ENCODE peak calls at places on chromosome 10, in eight cellular contexts. Y, B, X, Z, L, V, F and M are unnamed samples.

GRCh38 chr10:34433241-34434076 is 381.6 kb downstream of the PARD3 start:
- DNase-seq in L (no peak), Z (peak; percentile 30), F (no peak), Y (no peak), B (no peak), X (no peak), V (no peak), M (no peak)

GRCh38 chr10:110501142-110501937 is 3.6 kb downstream of the DUSP5 start:
- DNase-seq in Z (peak; percentile 87), L (no peak), Y (peak; percentile 88), X (peak; percentile 73), F (peak; percentile 90), B (no peak), V (peak; percentile 13), M (peak; percentile 88)

GRCh38 chr10:33871557-33871956 is 537.1 kb upstream of the NRP1 start:
- DNase-seq in B (no peak), Z (no peak), L (no peak), V (no peak), Y (no peak), F (no peak), X (no peak), M (no peak)

GRCh38 chr10:99993994-99994689 is 15.6 kb downstream of the DNMBP start:
- DNase-seq in Y (peak; percentile 70), B (no peak), F (peak; percentile 81), L (no peak), Z (peak; percentile 67), V (no peak), X (peak; percentile 66), M (peak; percentile 77)

GRCh38 chr10:133466683-133467275 is 13.0 kb downstream of the SCART1 start:
- DNase-seq in F (no peak), V (no peak), X (no peak), L (no peak), B (no peak), Z (no peak), Y (no peak), M (no peak)

GRCh38 chr10:18527692-18528091 is 123.7 kb downstream of the NSUN6 start:
- DNase-seq in Y (no peak), X (no peak), L (no peak), B (no peak), V (no peak), F (no peak), Z (no peak), M (no peak)

GRCh38 chr10:132297521-132297920 is 10.2 kb downstream of the STK32C start:
- DNase-seq in F (no peak), B (no peak), X (no peak), L (peak; percentile 59), Z (no peak), V (no peak), Y (no peak), M (no peak)

GRCh38 chr10:132377326-132377725 is 19.7 kb upstream of the PWWP2B start:
- DNase-seq in L (no peak), F (no peak), Z (no peak), X (no peak), Y (no peak), B (no peak), V (no peak), M (no peak)

GRCh38 chr10:44389556-44389955 is 4.7 kb upstream of the CXCL12 start:
- DNase-seq in Z (no peak), V (no peak), X (no peak), B (no peak), Y (no peak), L (no peak), F (no peak), M (no peak)

GRCh38 chr10:87991946-87992345 is 128.5 kb downstream of the PTEN start:
- DNase-seq in V (no peak), Y (no peak), Z (peak; percentile 39), X (no peak), L (no peak), F (no peak), B (no peak), M (peak; percentile 13)

GRCh38 chr10:43420369-43421200 is 11.6 kb upstream of the HNRNPF start:
- DNase-seq in V (peak; percentile 45), Y (peak; percentile 90), B (peak; percentile 57), F (peak; percentile 93), Z (peak; percentile 95), L (no peak), X (peak; percentile 89), M (peak; percentile 88)

GRCh38 chr10:44731271-44731670 is 179.9 kb upstream of the TMEM72 start:
- DNase-seq in Z (no peak), V (no peak), Y (no peak), F (peak; percentile 11), X (no peak), L (no peak), B (no peak), M (no peak)